ENCODE peak calls at places on chromosomes 11 and 22, in six cellular contexts. P is CD8-positive, alpha-beta memory T cell; X is CD4-positive, alpha-beta memory T cell; N is HCT116; I is fibroblast of lung; Q is cardiac muscle cell. Y is an unnamed sample. For H3K4me1 and H3K27me3, the result is how much of the 10 kb centered on the place peaks cover.

GRCh38 chr22:26586556-26587325 is 3.2 kb downstream of the TPST2 start:
- DNase-seq in X (no peak), N (no peak), P (peak), I (no peak), Q (peak), Y (no peak)

GRCh38 chr22:44582016-44582415 is 84.0 kb upstream of the RTL6 start:
- DNase-seq in I (no peak), N (no peak), P (no peak), X (no peak), Q (no peak), Y (no peak)

GRCh38 chr22:26435327-26436093 is 6.5 kb downstream of the ASPHD2 start:
- DNase-seq in N (no peak), P (no peak), Q (no peak), X (no peak), I (no peak), Y (no peak)

GRCh38 chr11:117823941-117824420 is 563 bp downstream of the FXYD2 start:
- DNase-seq in Q (peak), X (no peak), I (peak), N (no peak), P (peak), Y (no peak)

GRCh38 chr22:42946551-42947198 is 68.3 kb downstream of the PACSIN2 start:
- DNase-seq in Q (no peak), I (no peak), N (no peak), X (no peak), P (no peak), Y (no peak)

GRCh38 chr22:45830531-45831245 is 146.3 kb downstream of the WNT7B start:
- DNase-seq in I (peak), X (no peak), Q (peak), P (no peak), N (no peak), Y (peak)

GRCh38 chr11:102345923-102346322 is 1.1 kb upstream of the BIRC2 start:
- DNase-seq in P (peak), I (peak), X (peak), N (peak), Q (peak), Y (peak)

GRCh38 chr22:45129703-45130524 is 33.8 kb upstream of the NUP50 start:
- DNase-seq in X (no peak), I (no peak), P (no peak), N (no peak), Q (no peak), Y (no peak)

GRCh38 chr11:125874556-125875124 is 12.8 kb upstream of the HYLS1 start:
- DNase-seq in I (peak), Q (peak), P (peak), N (peak), X (no peak), Y (peak)

GRCh38 chr11:107623183-107623582 is 32.2 kb downstream of the ELMOD1 start:
- DNase-seq in N (no peak), Q (no peak), I (peak), X (no peak), P (no peak), Y (no peak)

GRCh38 chr11:35236667-35237003 is 97.7 kb downstream of the CD44 start:
- DNase-seq in Q (peak), N (no peak), X (no peak), I (peak), P (no peak), Y (no peak)

GRCh38 chr11:86874314-86875056 is 74.1 kb downstream of the PRSS23 start:
- DNase-seq in N (no peak), I (peak), P (no peak), Q (no peak), X (no peak), Y (no peak)

GRCh38 chr11:78646564-78647185 is 72.0 kb upstream of the NARS2 start:
- DNase-seq in N (peak), I (peak), Q (peak), X (no peak), P (peak), Y (no peak)

GRCh38 chr11:22432331-22433065 is 94.3 kb downstream of the SLC17A6 start:
- DNase-seq in I (peak), N (no peak), P (no peak), Q (peak), X (no peak), Y (no peak)

GRCh38 chr11:46977038-46977818 is 40.7 kb downstream of the CSTPP1 start:
- DNase-seq in N (no peak), Q (peak), I (peak), P (no peak), X (no peak), Y (no peak)

GRCh38 chr11:119424775-119425174 is 1.8 kb upstream of the THY1 start:
- DNase-seq in Q (no peak), P (no peak), I (no peak), N (no peak), X (no peak), Y (no peak)

GRCh38 chr11:3942956-3943497 is 87.6 kb downstream of the STIM1 start:
- DNase-seq in X (no peak), I (no peak), P (no peak), N (no peak), Q (peak), Y (no peak)

GRCh38 chr11:3946445-3947017 is 91.1 kb downstream of the STIM1 start:
- DNase-seq in I (no peak), Q (no peak), P (no peak), N (no peak), X (no peak), Y (no peak)

GRCh38 chr11:3942160-3942955 is 86.9 kb downstream of the STIM1 start:
- DNase-seq in N (no peak), I (no peak), Q (no peak), P (peak), X (peak), Y (no peak)

GRCh38 chr11:3947084-3947483 is 91.6 kb downstream of the STIM1 start:
- DNase-seq in Q (peak), I (peak), N (no peak), P (peak), X (peak), Y (peak)

GRCh38 chr11:3944198-3944597 is 88.7 kb downstream of the STIM1 start:
- DNase-seq in I (peak), N (no peak), P (no peak), Q (peak), X (no peak), Y (no peak)
- H3K4me1 ChIP-seq in I (under half), N (under half), P (half or more), Q (under half), X (half or more), Y (under half)

DNA sequence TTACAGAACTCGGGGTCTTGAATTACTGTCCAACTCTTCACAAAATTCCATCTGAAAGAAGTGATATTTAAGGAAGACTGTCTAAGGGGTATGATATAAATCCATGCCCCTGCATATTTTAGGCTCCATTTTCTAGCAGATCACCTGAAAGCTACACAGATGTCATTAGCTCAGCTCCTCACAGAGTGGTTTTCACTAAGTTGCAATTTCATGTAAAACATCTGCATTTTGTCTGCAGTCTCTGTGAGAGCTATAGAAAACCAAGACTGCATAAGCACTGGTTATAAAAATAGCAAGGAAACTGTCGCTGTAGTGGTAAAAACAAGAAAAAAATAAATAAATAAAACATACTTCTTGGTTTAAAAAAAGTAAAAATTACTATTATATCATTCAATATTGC is 103.4 kb downstream of the RPL27A start:
- DNase-seq in N (no peak), Q (no peak), X (no peak), P (no peak), I (no peak), Y (no peak)
- H3K27ac ChIP-seq in N (no peak), Q (no peak), X (no peak), P (no peak), I (no peak), Y (no peak)

GRCh38 chr22:48357196-48357595 is 1470.5 kb downstream of the BRD1 start:
- DNase-seq in P (no peak), I (no peak), N (no peak), Q (no peak), X (no peak), Y (no peak)
- H3K27me3 ChIP-seq in P (under half), I (under half), N (under half), Q (under half), X (under half), Y (under half)

GRCh38 chr11:3834349-3835099 is 6.2 kb downstream of the RHOG start:
- DNase-seq in Q (peak), X (no peak), I (no peak), P (no peak), N (no peak), Y (no peak)
- H3K4me1 ChIP-seq in Q (under half), X (half or more), I (under half), P (half or more), N (under half), Y (under half)

DNA sequence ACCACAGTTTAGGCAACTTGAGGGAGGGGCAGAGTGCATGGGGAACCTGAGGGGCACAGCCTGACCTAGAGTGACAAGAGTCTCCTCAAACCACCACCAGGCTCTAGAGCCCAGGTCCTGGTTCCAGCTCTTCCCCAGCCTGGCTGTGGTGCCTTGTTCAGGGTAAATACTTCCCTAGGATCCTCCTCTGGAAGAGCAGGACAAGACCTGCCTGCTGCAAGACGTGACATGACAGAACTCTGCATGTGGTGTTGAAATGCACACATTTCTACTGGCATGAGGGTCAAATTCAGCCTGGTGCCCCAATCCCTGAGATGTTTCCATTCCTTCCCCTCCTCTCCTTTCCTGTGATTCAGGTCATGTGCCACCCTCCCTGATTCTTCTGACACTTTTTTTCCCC is 3.3 kb downstream of the SEC14L2 start:
- DNase-seq in I (no peak), P (no peak), X (no peak), Q (no peak), N (no peak), Y (no peak)
- H3K27ac ChIP-seq in I (no peak), P (no peak), X (no peak), Q (no peak), N (no peak), Y (no peak)